ENCODE peak calls at places on chromosomes 5 and 9, in four cellular contexts. O, G, P and S are unnamed samples.

GRCh38 chr9:715743-716400 is 125.6 kb upstream of the DMRT1 start:
- DNase-seq in O (peak), P (no peak), G (no peak), S (no peak)

GRCh38 chr9:126611592-126612328 is 2.0 kb upstream of the LMX1B start:
- DNase-seq in G (peak), O (peak), P (peak), S (no peak)

GRCh38 chr9:130240410-130241197 is 25.0 kb upstream of the HMCN2 start:
- DNase-seq in O (peak), G (no peak), P (peak), S (peak)

GRCh38 chr5:106894964-106895363 is 775.8 kb downstream of the EFNA5 start:
- DNase-seq in P (no peak), O (peak), G (no peak), S (no peak)

GRCh38 chr9:7259544-7260241 is 501.9 kb downstream of the KDM4C start:
- DNase-seq in O (no peak), G (no peak), P (peak), S (no peak)

GRCh38 chr5:145510324-145510723 is 324.8 kb downstream of the PRELID2 start:
- DNase-seq in P (no peak), G (no peak), O (peak), S (no peak)

GRCh38 chr5:140806834-140807775 is at the start of gene PCDHA4:
- DNase-seq in O (no peak), G (peak), P (peak), S (no peak)

GRCh38 chr9:116002624-116003023 is 151.0 kb upstream of the PAPPA start:
- DNase-seq in O (no peak), P (no peak), G (no peak), S (no peak)

GRCh38 chr5:171595801-171596231 is 176.4 kb downstream of the FGF18 start:
- DNase-seq in G (no peak), P (no peak), O (peak), S (no peak)

GRCh38 chr5:156201793-156202388 is 125.1 kb upstream of the SGCD start:
- DNase-seq in O (peak), P (no peak), G (no peak), S (no peak)

GRCh38 chr5:91929522-91929817 is 546.4 kb upstream of the ARRDC3 start:
- DNase-seq in O (no peak), G (no peak), P (no peak), S (no peak)

GRCh38 chr9:135587658-135588057 is 26.1 kb downstream of the PAEP start:
- DNase-seq in O (no peak), P (peak), G (peak), S (no peak)

GRCh38 chr9:135589596-135590485 is 28.3 kb downstream of the PAEP start:
- DNase-seq in P (no peak), O (no peak), G (peak), S (no peak)

GRCh38 chr9:135590486-135591079 is 29.0 kb downstream of the PAEP start:
- DNase-seq in O (no peak), G (peak), P (no peak), S (no peak)

GRCh38 chr9:135588371-135588770 is 26.8 kb downstream of the PAEP start:
- DNase-seq in O (no peak), P (no peak), G (peak), S (no peak)

DNA sequence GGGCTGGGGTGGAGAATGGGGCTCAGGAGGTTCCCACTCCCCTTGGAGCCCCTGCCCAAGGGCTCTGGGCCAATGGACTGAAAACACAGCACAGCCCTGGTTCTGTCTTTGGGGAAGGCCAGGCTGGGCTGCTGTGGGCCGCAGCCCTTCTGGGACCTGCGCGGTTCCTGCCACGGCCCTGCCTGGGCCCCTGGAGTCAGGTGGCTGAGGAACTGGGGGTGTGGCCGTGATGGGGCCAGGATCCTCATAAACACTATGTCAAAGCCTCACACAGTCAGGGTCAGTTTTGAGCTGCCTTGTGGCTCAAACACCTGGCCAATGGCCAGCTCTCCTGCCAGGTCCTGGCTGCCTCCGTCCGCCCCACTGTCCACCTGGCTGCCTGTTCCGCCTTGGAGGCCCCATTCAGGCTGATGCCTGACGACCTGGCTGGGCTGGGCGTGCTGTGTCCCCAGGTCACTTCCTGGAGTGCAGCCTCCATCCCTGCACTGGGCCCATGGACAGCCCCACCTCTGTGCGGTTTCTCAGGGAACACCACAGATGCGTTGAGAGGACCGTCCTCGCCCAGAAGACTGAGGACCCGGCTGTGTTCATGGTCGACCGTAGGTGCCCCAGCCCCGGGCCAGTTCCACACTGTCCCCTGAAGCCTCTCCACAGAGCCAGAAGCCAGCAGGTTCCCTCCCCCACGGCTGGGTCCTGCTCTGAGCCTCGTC is 27.5 kb downstream of the PAEP start:
- DNase-seq in O (no peak), P (no peak), G (peak), S (no peak)
- TF ChIP-seq CHD1 in O (no peak), P (no peak), G (no peak), S (no peak)

GRCh38 chr9:38017885-38018186 is 51.2 kb downstream of the SHB start:
- DNase-seq in G (no peak), O (no peak), P (no peak), S (no peak)

GRCh38 chr9:38017149-38017884 is 51.7 kb downstream of the SHB start:
- DNase-seq in P (no peak), O (peak), G (peak), S (no peak)

GRCh38 chr9:38015267-38015666 is 53.8 kb downstream of the SHB start:
- DNase-seq in O (no peak), P (no peak), G (no peak), S (no peak)

GRCh38 chr9:38018230-38018963 is 50.6 kb downstream of the SHB start:
- DNase-seq in G (no peak), O (no peak), P (no peak), S (no peak)

GRCh38 chr9:38016375-38017120 is 52.5 kb downstream of the SHB start:
- DNase-seq in O (peak), P (no peak), G (no peak), S (no peak)
- TF ChIP-seq CHD1 in O (no peak), P (no peak), G (no peak), S (no peak)

DNA sequence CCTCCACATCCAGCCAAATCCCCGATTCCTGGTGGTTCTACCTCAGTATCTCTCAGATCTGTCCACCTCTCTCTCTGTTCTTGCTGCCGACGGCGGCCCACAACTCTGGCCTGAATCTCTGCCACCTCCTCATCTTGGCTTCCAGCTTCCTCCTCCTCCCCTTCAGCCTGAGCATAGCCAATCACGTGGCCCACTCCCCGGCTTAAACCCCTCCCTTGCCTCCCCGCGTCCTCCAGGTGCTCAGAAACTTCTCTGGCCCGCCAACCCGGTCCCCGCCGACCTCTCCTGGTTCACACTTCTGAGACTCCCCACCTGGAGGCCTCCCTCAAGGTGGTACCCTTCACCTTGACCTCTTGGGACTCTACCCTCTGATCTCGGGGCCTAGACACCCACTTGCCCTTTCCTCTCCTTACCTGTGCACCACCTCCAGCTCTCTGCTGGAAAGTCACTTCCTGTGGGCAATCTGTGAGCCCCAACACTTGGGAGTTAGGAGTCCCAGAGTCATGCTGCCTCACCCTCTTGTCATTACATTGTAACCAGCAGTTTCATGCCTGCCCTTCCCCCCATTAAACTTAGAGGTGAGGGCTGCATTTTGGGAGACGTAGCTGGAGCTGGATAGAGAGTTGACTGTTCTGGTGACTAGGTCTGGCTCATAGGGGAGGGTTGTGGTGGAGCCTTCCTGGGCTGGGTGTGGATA is 4.5 kb upstream of the SET start:
- DNase-seq in P (peak), O (peak), G (peak), S (peak)
- TF ChIP-seq CHD1 in P (no peak), O (no peak), G (no peak), S (no peak)

DNA sequence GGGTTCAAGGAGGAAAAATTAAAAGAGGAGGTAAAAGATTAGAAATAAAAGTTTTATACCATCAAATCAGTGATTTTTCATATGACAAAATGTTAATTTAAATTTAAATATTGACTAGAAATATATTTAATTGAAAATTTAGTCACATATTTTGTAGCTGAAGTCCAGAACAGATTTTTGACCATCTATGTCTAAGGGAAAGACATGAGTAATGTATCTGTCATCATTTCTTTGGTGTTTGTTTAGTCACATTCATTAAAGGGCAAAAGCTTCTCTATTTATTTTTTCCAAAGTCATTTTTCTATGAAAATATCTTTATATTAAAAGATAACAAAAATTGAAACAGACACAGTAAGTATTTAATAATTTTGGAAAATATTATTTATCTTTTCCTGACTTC is 252.0 kb upstream of the ISL1 start:
- DNase-seq in G (no peak), P (no peak), O (no peak), S (no peak)
- TF ChIP-seq CHD1 in G (no peak), P (no peak), O (no peak), S (no peak)

DNA sequence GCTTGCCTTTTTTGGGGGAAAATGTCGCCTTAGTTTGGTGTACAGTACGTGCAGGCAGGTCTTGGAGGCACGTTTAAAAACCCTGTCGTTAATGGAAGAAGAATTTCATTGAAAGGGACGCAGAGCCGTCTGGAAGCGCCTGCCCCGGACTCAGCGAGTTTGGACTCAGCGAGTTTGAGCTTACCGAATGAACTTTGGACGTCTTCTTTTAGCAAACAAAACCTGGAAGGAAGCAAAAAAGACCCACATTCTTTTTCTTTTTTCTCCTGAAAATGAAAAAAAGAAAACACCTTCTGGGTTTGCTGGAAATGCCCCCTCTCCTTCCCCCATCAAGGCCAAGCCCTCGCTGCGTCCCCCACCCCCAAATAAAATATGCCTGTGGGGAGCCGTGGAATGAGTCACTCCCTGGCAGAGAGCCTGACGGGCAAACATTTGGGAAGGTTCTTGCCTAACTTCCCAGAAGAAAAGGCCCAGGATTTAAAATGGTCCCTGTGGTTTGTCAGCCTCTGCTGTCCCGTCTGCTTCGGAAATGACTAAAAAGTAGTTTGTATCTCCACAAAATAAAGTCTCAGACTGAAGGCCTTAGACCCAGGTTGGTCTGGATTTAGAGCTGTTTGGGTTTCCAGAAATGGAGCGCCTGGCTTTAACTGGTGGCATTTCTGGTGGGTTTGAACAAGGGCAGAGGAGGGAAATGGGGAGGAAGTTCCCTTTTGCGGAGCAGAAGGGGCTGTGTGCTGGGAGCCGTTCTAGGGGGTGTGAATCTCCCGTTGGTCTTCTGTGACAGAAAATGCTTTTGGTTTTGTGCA is 1.7 kb downstream of the NEK6 start:
- DNase-seq in P (peak), G (no peak), O (peak), S (no peak)
- TF ChIP-seq CHD1 in P (no peak), G (no peak), O (no peak), S (no peak)